ENCODE peak calls at places on chromosomes 11 and 22, in nine cellular contexts. D, Z, K, X, Y, Q, L, U and T are unnamed samples.

GRCh38 chr11:31689559-31689958 is 121.6 kb downstream of the PAX6 start:
- DNase-seq in Z (no peak), Q (no peak), X (no peak), D (no peak), U (no peak), K (no peak), Y (no peak), L (no peak), T (no peak)

GRCh38 chr11:61447601-61448551 is 18.0 kb downstream of the SDHAF2 start:
- DNase-seq in D (no peak), L (no peak), U (no peak), Z (no peak), Y (no peak), Q (no peak), X (no peak), K (no peak), T (no peak)

GRCh38 chr11:14907411-14908213 is 15.6 kb upstream of the CYP2R1 start:
- DNase-seq in Z (peak), X (peak), U (peak), D (no peak), K (peak), L (peak), Y (peak), Q (no peak), T (peak)

GRCh38 chr11:78131956-78132355 is 7.5 kb downstream of the ALG8 start:
- DNase-seq in Q (no peak), Y (no peak), X (no peak), U (no peak), K (no peak), D (peak), L (no peak), Z (no peak), T (no peak)

GRCh38 chr22:32810241-32811133 is 9.0 kb downstream of the TIMP3 start:
- DNase-seq in Q (no peak), Y (no peak), U (no peak), D (no peak), L (no peak), K (no peak), X (no peak), Z (no peak), T (no peak)

GRCh38 chr11:95148421-95148820 is 58.8 kb downstream of the ENDOD1 start:
- DNase-seq in D (no peak), K (no peak), X (no peak), U (no peak), Q (no peak), Z (no peak), L (no peak), Y (no peak), T (no peak)

GRCh38 chr22:44588348-44588747 is 90.3 kb upstream of the RTL6 start:
- DNase-seq in U (no peak), X (no peak), Z (no peak), D (no peak), Q (no peak), Y (no peak), L (no peak), K (no peak), T (no peak)

GRCh38 chr11:82720267-82720666 is 13.4 kb downstream of the FAM181B start:
- DNase-seq in L (no peak), D (no peak), Q (no peak), X (no peak), Z (no peak), U (no peak), K (no peak), Y (no peak), T (no peak)

GRCh38 chr11:35056391-35057093 is 82.4 kb upstream of the CD44 start:
- DNase-seq in Z (no peak), D (no peak), X (no peak), Q (no peak), Y (no peak), K (no peak), L (no peak), U (no peak), T (no peak)

GRCh38 chr11:61893981-61894380 is 2.6 kb upstream of the FADS3 start:
- DNase-seq in X (no peak), Y (no peak), Z (no peak), U (no peak), L (no peak), Q (peak), K (no peak), D (peak), T (no peak)

GRCh38 chr11:3055881-3056280 is 1.3 kb downstream of the CARS1 start:
- DNase-seq in D (no peak), Y (no peak), Z (no peak), X (no peak), Q (no peak), K (no peak), U (peak), L (peak), T (no peak)

GRCh38 chr11:64809781-64810241 is 540 bp downstream of the MEN1 start:
- DNase-seq in D (no peak), Y (no peak), K (no peak), L (peak), U (peak), Q (no peak), X (no peak), Z (peak), T (peak)

GRCh38 chr22:17237031-17237668 is 17.9 kb upstream of the ADA2 start:
- DNase-seq in U (no peak), X (no peak), K (no peak), Z (no peak), D (no peak), Y (peak), Q (no peak), L (no peak), T (no peak)

GRCh38 chr22:23409976-23410375 is 170.1 kb downstream of the IGLL1 start:
- DNase-seq in L (no peak), D (no peak), Y (no peak), U (no peak), Z (no peak), Q (no peak), K (no peak), X (no peak), T (no peak)

GRCh38 chr11:59556883-59557205 is 45.5 kb downstream of the OR4D9 start:
- DNase-seq in U (no peak), L (no peak), D (no peak), X (no peak), K (no peak), Y (peak), Z (no peak), Q (no peak), T (peak)

GRCh38 chr11:43735931-43736330 is 55.4 kb downstream of the HSD17B12 start:
- DNase-seq in Z (peak), X (no peak), Y (no peak), Q (no peak), D (no peak), L (no peak), U (no peak), K (no peak), T (no peak)

GRCh38 chr22:45877651-45878050 is 99.3 kb downstream of the WNT7B start:
- DNase-seq in K (no peak), Z (no peak), L (no peak), U (no peak), X (no peak), Y (peak), D (no peak), Q (no peak), T (no peak)

GRCh38 chr11:43989162-43989961 is 46.9 kb downstream of the C11orf96 start:
- DNase-seq in X (no peak), L (no peak), Z (no peak), D (no peak), K (no peak), U (no peak), Y (no peak), Q (no peak), T (peak)

GRCh38 chr11:78654866-78655265 is 80.2 kb upstream of the NARS2 start:
- DNase-seq in U (no peak), Q (no peak), Z (no peak), D (no peak), X (no peak), L (no peak), Y (peak), K (no peak), T (no peak)

GRCh38 chr11:109729761-109730160 is 307.8 kb downstream of the C11orf87 start:
- DNase-seq in U (no peak), K (no peak), Y (no peak), L (peak), Q (no peak), Z (no peak), X (no peak), D (no peak), T (no peak)